ENCODE peak calls at places on chromosomes 7 and 10, in six cellular contexts. V, I, B, G, L and D are unnamed samples. For H3K36me3 and H3K4me1, the result is how much of the 10 kb centered on the place peaks cover.

GRCh38 chr10:72740526-72740925 is 48.6 kb downstream of the MCU start:
- DNase-seq in L (no peak), V (no peak), B (no peak), I (peak), G (peak), D (peak)

GRCh38 chr7:41241641-41242040 is 461.2 kb downstream of the INHBA start:
- DNase-seq in L (no peak), I (no peak), G (no peak), V (no peak), B (no peak), D (no peak)

GRCh38 chr7:128830231-128831177 is at the start of gene FLNC:
- DNase-seq in L (peak), I (peak), G (peak), V (no peak), B (peak), D (peak)

GRCh38 chr7:19107392-19108147 is 9.9 kb downstream of the TWIST1 start:
- DNase-seq in L (no peak), G (peak), B (no peak), I (peak), V (peak), D (no peak)

GRCh38 chr10:21518629-21519321 is 6.7 kb downstream of the SKIDA1 start:
- DNase-seq in I (no peak), B (no peak), L (no peak), G (peak), V (no peak), D (no peak)

GRCh38 chr10:69043931-69044531 is 43.9 kb upstream of the SRGN start:
- DNase-seq in G (no peak), I (no peak), L (peak), V (no peak), B (no peak), D (no peak)

GRCh38 chr7:15720849-15721471 is 34.5 kb upstream of the MEOX2 start:
- DNase-seq in B (no peak), L (peak), V (peak), I (peak), G (peak), D (peak)

GRCh38 chr7:80900583-80901576 is 18.0 kb downstream of the SEMA3C start:
- DNase-seq in B (no peak), G (peak), V (no peak), L (no peak), I (no peak), D (no peak)

GRCh38 chr7:28629216-28629848 is 217.0 kb downstream of the CREB5 start:
- DNase-seq in B (no peak), L (no peak), I (no peak), V (no peak), G (peak), D (no peak)

GRCh38 chr7:115271332-115272235 is 349.7 kb downstream of the MDFIC start:
- DNase-seq in G (peak), I (no peak), L (no peak), V (no peak), B (no peak), D (no peak)

GRCh38 chr7:1705856-1706255 is 35.8 kb downstream of the ELFN1 start:
- DNase-seq in B (no peak), L (no peak), I (peak), G (no peak), V (no peak), D (no peak)

GRCh38 chr7:104127204-104127603 is 80.6 kb downstream of the ORC5 start:
- DNase-seq in V (no peak), B (no peak), G (no peak), L (no peak), I (no peak), D (no peak)

GRCh38 chr7:100837099-100837836 is 9.9 kb upstream of the EPHB4 start:
- DNase-seq in L (peak), I (peak), V (peak), B (peak), G (peak), D (peak)

GRCh38 chr10:132434405-132435005 is 37.5 kb downstream of the PWWP2B start:
- DNase-seq in V (no peak), I (peak), G (no peak), L (peak), B (no peak), D (no peak)

GRCh38 chr10:48444861-48445841 is 138.7 kb downstream of the MAPK8 start:
- DNase-seq in L (no peak), I (peak), V (no peak), B (no peak), G (no peak), D (peak)

GRCh38 chr10:48285710-48286109 is 11.2 kb upstream of the FRMPD2 start:
- DNase-seq in I (no peak), G (no peak), B (no peak), L (no peak), V (no peak), D (no peak)

GRCh38 chr7:20574784-20575757 is 40.4 kb upstream of the ABCB5 start:
- DNase-seq in G (no peak), B (no peak), I (peak), L (no peak), V (no peak), D (no peak)

GRCh38 chr10:48557511-48558123 is 47.3 kb downstream of the ARHGAP22 start:
- DNase-seq in V (no peak), L (no peak), I (no peak), B (no peak), G (no peak), D (no peak)

GRCh38 chr10:43250925-43251663 is 15.8 kb downstream of the RASGEF1A start:
- DNase-seq in V (no peak), B (no peak), L (no peak), I (peak), G (no peak), D (no peak)

GRCh38 chr7:97001656-97002554 is 3.4 kb upstream of the DLX6 start:
- DNase-seq in B (no peak), V (peak), L (no peak), I (no peak), G (no peak), D (no peak)

GRCh38 chr7:47088329-47089067 is 493.4 kb downstream of the TNS3 start:
- DNase-seq in G (peak), I (peak), L (peak), V (peak), B (no peak), D (peak)

GRCh38 chr7:47044620-47045019 is 537.3 kb downstream of the TNS3 start:
- DNase-seq in B (no peak), L (no peak), V (no peak), I (no peak), G (no peak), D (peak)

GRCh38 chr7:148912151-148912550 is 28.1 kb upstream of the EZH2 start:
- DNase-seq in B (no peak), G (no peak), V (no peak), I (no peak), L (no peak), D (no peak)

GRCh38 chr7:6221340-6222319 is 50.8 kb downstream of the CYTH3 start:
- DNase-seq in I (no peak), G (peak), L (peak), V (no peak), B (peak), D (no peak)

GRCh38 chr7:1856161-1856965 is 186.3 kb downstream of the ELFN1 start:
- DNase-seq in B (no peak), G (no peak), L (no peak), V (no peak), I (peak), D (no peak)

GRCh38 chr10:95183451-95184230 is 10.4 kb upstream of the ACSM6 start:
- DNase-seq in I (peak), G (peak), B (peak), V (peak), L (peak), D (peak)

GRCh38 chr10:120514035-120514620 is 57.1 kb downstream of the PLPP4 start:
- DNase-seq in V (peak), B (no peak), G (peak), I (peak), L (peak), D (peak)

GRCh38 chr10:131860806-131861440 is 39.9 kb upstream of the PPP2R2D start:
- DNase-seq in V (no peak), B (no peak), I (no peak), G (no peak), L (no peak), D (no peak)

GRCh38 chr10:381346-381745 is 246.1 kb downstream of the ZMYND11 start:
- DNase-seq in G (no peak), V (no peak), L (no peak), B (no peak), I (no peak), D (no peak)

GRCh38 chr7:111775205-111775604 is 212.9 kb upstream of the IMMP2L start:
- DNase-seq in L (no peak), I (no peak), G (no peak), B (no peak), V (no peak), D (no peak)

GRCh38 chr10:132185601-132186487 is 904 bp upstream of the DPYSL4 start:
- DNase-seq in I (no peak), B (peak), L (peak), V (peak), G (peak), D (no peak)

GRCh38 chr7:101363734-101364374 is 1.2 kb downstream of the COL26A1 start:
- DNase-seq in L (peak), B (peak), G (peak), V (peak), I (peak), D (peak)

GRCh38 chr10:106424981-106425380 is 739.5 kb downstream of the SORCS1 start:
- DNase-seq in L (no peak), G (peak), V (no peak), B (no peak), I (no peak), D (no peak)

GRCh38 chr10:37803269-37803668 is 54.1 kb downstream of the ZNF248 start:
- DNase-seq in L (no peak), V (no peak), B (no peak), I (no peak), G (no peak), D (no peak)

GRCh38 chr10:114684085-114684821 is 26.2 kb upstream of the ABLIM1 start:
- DNase-seq in I (peak), B (no peak), L (no peak), G (peak), V (no peak), D (peak)

GRCh38 chr7:43201912-43202311 is 89.5 kb downstream of the HECW1 start:
- DNase-seq in G (no peak), I (no peak), L (no peak), V (no peak), B (no peak), D (no peak)

GRCh38 chr10:69885379-69886156 is 83.9 kb downstream of the COL13A1 start:
- DNase-seq in L (no peak), B (no peak), I (no peak), V (no peak), G (no peak), D (no peak)

DNA sequence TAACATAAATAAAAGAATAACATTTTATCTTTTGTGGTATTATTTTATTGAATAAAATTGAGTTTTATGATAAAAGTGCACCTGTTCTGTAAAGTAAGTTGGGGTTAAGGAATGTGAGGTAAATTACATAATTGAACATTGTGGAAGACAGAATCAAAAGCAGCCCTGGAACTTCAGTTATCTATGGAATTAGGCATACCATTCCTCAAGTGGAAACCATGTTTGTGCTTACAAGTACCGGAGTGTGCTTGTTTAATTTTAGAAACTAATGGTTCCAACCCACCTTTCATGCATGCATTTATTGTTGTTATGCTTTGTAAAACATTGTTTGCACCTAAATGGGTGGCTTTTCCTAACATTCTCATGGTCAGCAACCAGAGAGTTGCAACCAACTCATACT is 28.0 kb downstream of the RBM17 start:
- DNase-seq in V (no peak), L (no peak), G (no peak), B (no peak), I (no peak), D (no peak)
- H3K36me3 ChIP-seq in V (under half), L (under half), G (under half), B (under half), I (under half), D (under half)

GRCh38 chr10:34905200-34905927 is 90.3 kb upstream of the PARD3 start:
- DNase-seq in I (no peak), B (no peak), L (no peak), G (no peak), V (no peak), D (no peak)

GRCh38 chr10:34906021-34906965 is 91.2 kb upstream of the PARD3 start:
- DNase-seq in L (no peak), B (no peak), I (peak), V (peak), G (peak), D (peak)

GRCh38 chr10:34907743-34908425 is 92.8 kb upstream of the PARD3 start:
- DNase-seq in I (no peak), G (no peak), L (no peak), V (no peak), B (no peak), D (no peak)

GRCh38 chr10:34911661-34912205 is 96.6 kb upstream of the PARD3 start:
- DNase-seq in I (no peak), V (no peak), G (no peak), L (no peak), B (no peak), D (no peak)

GRCh38 chr10:34908472-34908871 is 93.4 kb upstream of the PARD3 start:
- DNase-seq in B (no peak), G (peak), L (no peak), V (no peak), I (no peak), D (no peak)
- H3K4me3 ChIP-seq in B (no peak), G (no peak), L (no peak), V (no peak), I (no peak), D (no peak)

GRCh38 chr7:45000096-45001032 is at the start of gene CCM2:
- DNase-seq in V (no peak), L (peak), I (peak), B (no peak), G (peak), D (peak)

GRCh38 chr7:45001826-45002225 is 1.8 kb downstream of the CCM2 start:
- DNase-seq in L (no peak), V (no peak), I (no peak), G (no peak), B (no peak), D (no peak)

GRCh38 chr7:45007106-45007505 is 7.1 kb downstream of the CCM2 start:
- DNase-seq in L (no peak), G (no peak), B (no peak), V (no peak), I (no peak), D (no peak)

GRCh38 chr7:45001138-45001694 is 1.2 kb downstream of the CCM2 start:
- DNase-seq in L (peak), V (no peak), G (no peak), B (peak), I (no peak), D (no peak)

DNA sequence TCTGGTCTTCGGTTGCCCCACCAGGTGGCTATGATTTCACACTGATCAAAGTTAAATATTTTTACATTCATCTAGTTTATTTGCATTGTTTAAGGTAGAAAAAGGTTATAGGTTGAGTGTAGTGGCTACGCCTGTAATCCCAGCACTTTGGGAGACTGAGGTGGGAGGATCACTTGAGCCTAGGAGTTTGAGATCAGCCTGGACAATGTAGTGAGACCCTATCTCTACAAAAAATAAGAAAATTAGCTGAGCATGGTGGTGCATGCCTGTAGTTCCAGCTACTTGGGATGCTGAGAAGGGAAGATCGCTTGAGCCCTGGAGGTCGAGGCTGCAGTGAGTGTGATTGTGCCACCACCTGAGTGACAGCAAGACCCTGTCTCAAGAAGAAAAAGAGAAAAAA is 3.8 kb downstream of the CCM2 start:
- DNase-seq in I (no peak), L (no peak), G (no peak), V (no peak), B (no peak), D (no peak)
- H3K4me1 ChIP-seq in I (under half), L (under half), G (under half), V (under half), B (under half), D (under half)

DNA sequence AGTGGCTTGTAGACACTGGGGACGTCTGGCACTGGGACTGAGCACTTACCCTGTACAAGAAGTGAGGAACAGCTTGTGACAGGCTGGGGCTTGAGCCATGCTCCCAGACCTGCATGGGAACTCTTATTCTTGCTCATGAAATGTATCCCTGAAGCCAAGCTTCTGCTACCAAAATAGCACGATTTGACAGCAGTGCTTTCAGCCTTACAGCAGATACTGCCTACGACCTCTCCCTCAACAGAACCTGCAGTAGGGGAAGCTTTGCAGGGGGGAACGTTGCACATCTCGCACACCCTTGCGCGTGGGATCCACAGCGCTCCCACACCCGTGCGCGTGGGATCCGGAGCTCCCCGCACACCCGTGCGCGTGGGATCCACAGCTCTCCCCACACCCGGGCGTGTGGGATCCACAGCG is 88.0 kb downstream of the CREM start:
- DNase-seq in V (no peak), I (no peak), B (no peak), L (no peak), G (no peak), D (no peak)
- H3K36me3 ChIP-seq in V (under half), I (under half), B (under half), L (under half), G (under half), D (under half)

DNA sequence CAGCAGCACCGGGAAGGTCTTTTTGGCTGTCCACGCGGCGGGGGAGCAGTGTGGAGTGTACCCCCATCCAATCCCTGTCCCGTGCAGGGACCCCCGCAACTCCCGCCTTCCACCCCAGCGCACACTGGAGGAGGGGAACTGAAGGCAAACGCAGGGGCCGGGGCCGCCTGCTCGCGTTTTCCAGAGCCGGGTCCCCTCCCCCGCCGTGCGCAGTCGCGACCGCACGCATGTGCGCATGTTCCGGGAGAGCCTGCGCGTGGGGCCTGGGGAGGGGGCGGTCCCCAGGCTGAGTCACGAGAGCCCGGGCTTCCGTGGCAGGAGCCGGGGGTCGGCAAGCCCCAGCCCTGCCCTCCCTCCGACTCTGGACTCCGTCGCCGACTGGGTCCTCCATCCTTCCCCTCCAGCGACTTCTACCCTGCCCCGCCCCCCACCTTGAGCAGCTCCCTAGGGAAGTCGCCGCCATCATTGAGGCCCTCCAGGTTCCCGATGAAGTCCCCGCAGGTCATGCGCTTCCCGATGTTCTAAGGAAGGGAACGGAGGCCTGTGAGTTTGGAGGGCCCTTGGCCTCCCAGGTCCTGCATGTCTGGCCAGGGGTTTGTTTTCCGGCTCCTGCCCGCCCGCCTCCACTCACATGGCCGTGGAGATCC is 8.0 kb downstream of the PSD start:
- DNase-seq in G (peak), B (no peak), I (peak), V (no peak), L (peak), D (no peak)
- H3K4me3 ChIP-seq in G (peak), B (peak), I (peak), V (no peak), L (no peak), D (no peak)

DNA sequence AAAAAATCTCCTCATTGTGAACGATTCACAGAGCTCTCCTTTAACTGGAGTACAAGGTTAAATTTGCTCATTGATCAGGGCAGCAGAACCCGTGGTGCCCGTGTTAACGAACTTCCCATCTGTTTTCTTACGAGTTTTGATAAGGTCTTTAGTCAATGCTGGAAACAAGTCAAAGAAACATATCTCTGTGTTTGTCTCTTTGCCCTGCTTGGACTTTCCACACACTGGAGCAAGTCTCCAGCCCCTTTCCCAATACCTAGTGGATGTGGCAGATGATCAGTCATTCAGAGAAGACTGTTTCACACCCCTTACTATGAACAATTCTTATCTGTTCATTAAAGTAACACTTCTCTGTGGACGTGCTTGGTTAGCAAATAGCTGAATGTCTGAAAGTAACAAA is 121.3 kb downstream of the ARID5B start:
- DNase-seq in L (no peak), B (no peak), I (no peak), V (no peak), G (no peak), D (no peak)
- H3K4me1 ChIP-seq in L (half or more), B (under half), I (under half), V (under half), G (under half), D (under half)

DNA sequence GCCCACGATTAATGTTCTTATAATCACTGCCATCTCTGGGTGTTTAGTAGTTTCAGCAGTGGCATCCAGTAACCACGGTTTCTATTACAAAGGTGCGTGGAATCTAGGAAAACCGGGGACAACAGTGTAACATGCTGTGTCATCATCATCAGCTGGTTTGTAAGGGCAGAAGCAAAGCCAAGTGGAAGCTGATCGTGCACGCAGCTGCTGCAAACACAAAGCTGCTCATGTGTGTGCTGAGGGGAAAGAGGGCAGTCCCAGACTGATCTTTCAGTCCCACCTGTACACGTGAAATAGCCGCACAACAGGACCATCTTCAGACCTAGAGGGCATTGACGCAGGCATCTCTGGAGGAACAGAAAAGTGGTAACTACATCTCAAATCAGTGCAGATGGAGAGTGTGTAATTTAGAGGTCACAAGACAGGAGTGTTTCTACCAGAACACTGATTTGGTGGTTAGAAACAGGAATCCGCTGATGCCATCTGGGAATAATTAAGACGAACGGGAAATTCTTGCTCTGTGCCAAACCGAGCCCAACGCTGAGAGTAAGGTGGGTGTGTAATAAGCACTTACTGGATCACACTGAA is 13.4 kb downstream of the ANKRD16 start:
- DNase-seq in V (no peak), L (no peak), B (no peak), G (peak), I (peak), D (no peak)
- H3K36me3 ChIP-seq in V (under half), L (under half), B (under half), G (under half), I (under half), D (under half)